ENCODE peak calls at places on chromosomes 7 and 10, in nine cellular contexts. Z, M, H, U, G, T, S, B and A are unnamed samples.

GRCh38 chr10:89074120-89074519 is 83.5 kb downstream of the FAS start:
- DNase-seq in S (no peak), T (no peak), H (peak), G (no peak), U (peak), M (no peak), Z (peak), B (no peak), A (no peak)

GRCh38 chr10:73131295-73131694 is 21.0 kb downstream of the NUDT13 start:
- DNase-seq in G (no peak), T (no peak), U (no peak), B (no peak), M (no peak), S (no peak), Z (no peak), H (no peak), A (no peak)

GRCh38 chr7:26348987-26349809 is 57.5 kb downstream of the SNX10 start:
- DNase-seq in U (no peak), S (no peak), H (no peak), Z (no peak), M (no peak), B (no peak), T (no peak), G (no peak), A (no peak)

GRCh38 chr10:11473128-11473760 is 138.2 kb downstream of the USP6NL start:
- DNase-seq in U (peak), H (no peak), S (no peak), B (no peak), M (no peak), Z (no peak), G (no peak), T (no peak), A (no peak)

GRCh38 chr7:50653116-50653854 is 88.1 kb upstream of the DDC start:
- DNase-seq in B (no peak), H (peak), U (no peak), T (no peak), S (no peak), M (no peak), Z (peak), G (peak), A (no peak)

GRCh38 chr7:100966542-100967291 is 2.6 kb upstream of the MUC12 start:
- DNase-seq in S (no peak), Z (no peak), H (no peak), B (no peak), T (peak), G (no peak), M (peak), U (no peak), A (no peak)

GRCh38 chr7:100166317-100166940 is 2.0 kb downstream of the GAL3ST4 start:
- DNase-seq in H (no peak), S (no peak), M (no peak), G (peak), Z (no peak), T (peak), B (no peak), U (no peak), A (peak)

GRCh38 chr10:8086315-8086714 is 31.8 kb downstream of the GATA3 start:
- DNase-seq in S (no peak), T (no peak), U (no peak), H (no peak), Z (no peak), G (no peak), M (no peak), B (no peak), A (no peak)

GRCh38 chr10:50511512-50512213 is 112.1 kb downstream of the SGMS1 start:
- DNase-seq in M (no peak), U (peak), S (no peak), T (no peak), Z (no peak), B (no peak), G (no peak), H (peak), A (no peak)

GRCh38 chr10:69361303-69361614 is 55.5 kb downstream of the TACR2 start:
- DNase-seq in G (no peak), M (no peak), U (no peak), B (no peak), S (no peak), Z (no peak), H (no peak), T (no peak), A (no peak)

GRCh38 chr10:16909271-16909767 is 92.1 kb upstream of the RSU1 start:
- DNase-seq in G (no peak), B (no peak), T (no peak), H (no peak), S (no peak), Z (no peak), M (no peak), U (peak), A (no peak)

GRCh38 chr7:33986951-33987948 is 81.9 kb downstream of the BMPER start:
- DNase-seq in S (no peak), Z (peak), U (peak), H (peak), G (peak), B (peak), T (no peak), M (peak), A (no peak)

GRCh38 chr10:67788028-67788886 is 49.7 kb downstream of the DNAJC12 start:
- DNase-seq in Z (peak), U (no peak), M (peak), G (peak), H (peak), T (peak), B (no peak), S (no peak), A (peak)

GRCh38 chr10:26169466-26169865 is 47.1 kb upstream of the GAD2 start:
- DNase-seq in U (no peak), G (no peak), B (no peak), Z (no peak), H (no peak), S (no peak), T (no peak), M (no peak), A (no peak)

GRCh38 chr7:53387515-53387914 is 352.1 kb downstream of the POM121L12 start:
- DNase-seq in T (no peak), B (no peak), M (no peak), S (no peak), G (no peak), H (no peak), Z (no peak), U (no peak), A (no peak)

GRCh38 chr7:148852272-148852671 is 31.8 kb downstream of the EZH2 start:
- DNase-seq in T (no peak), H (no peak), G (no peak), Z (no peak), B (no peak), U (no peak), M (no peak), S (no peak), A (no peak)

GRCh38 chr7:48351893-48352292 is 180.6 kb downstream of the ABCA13 start:
- DNase-seq in U (no peak), M (no peak), B (no peak), G (peak), Z (no peak), T (no peak), S (no peak), H (no peak), A (no peak)

GRCh38 chr10:11588878-11589277 is 22.6 kb downstream of the USP6NL start:
- DNase-seq in S (no peak), U (no peak), B (no peak), H (no peak), G (no peak), M (no peak), Z (no peak), T (no peak), A (no peak)

GRCh38 chr7:97541188-97541587 is 190.7 kb upstream of the TAC1 start:
- DNase-seq in U (no peak), T (no peak), S (no peak), B (no peak), M (no peak), G (no peak), H (no peak), Z (no peak), A (no peak)

GRCh38 chr7:132276252-132276651 is 300.0 kb downstream of the PLXNA4 start:
- DNase-seq in U (no peak), S (no peak), Z (no peak), B (no peak), M (no peak), T (no peak), H (no peak), G (no peak), A (no peak)

GRCh38 chr7:41292457-41292856 is 410.4 kb downstream of the INHBA start:
- DNase-seq in B (peak), T (no peak), Z (no peak), G (no peak), H (no peak), M (no peak), S (no peak), U (peak), A (no peak)

GRCh38 chr7:1794888-1795542 is 124.9 kb downstream of the ELFN1 start:
- DNase-seq in Z (no peak), U (no peak), G (peak), T (no peak), S (no peak), H (peak), M (no peak), B (no peak), A (no peak)

GRCh38 chr10:91556691-91557529 is 76.0 kb downstream of the PPP1R3C start:
- DNase-seq in H (no peak), G (peak), M (peak), B (no peak), T (no peak), U (no peak), S (no peak), Z (no peak), A (no peak)

GRCh38 chr10:60910543-60910942 is 33.4 kb downstream of the RHOBTB1 start:
- DNase-seq in G (peak), M (no peak), Z (no peak), H (peak), T (no peak), U (no peak), S (no peak), B (no peak), A (no peak)

GRCh38 chr10:94219829-94220228 is 142.9 kb downstream of the NOC3L start:
- DNase-seq in U (peak), H (no peak), G (no peak), M (no peak), B (no peak), S (no peak), Z (no peak), T (no peak), A (no peak)

GRCh38 chr7:88429382-88429781 is 122.7 kb upstream of the STEAP4 start:
- DNase-seq in H (no peak), S (no peak), B (no peak), G (no peak), Z (no peak), U (no peak), T (no peak), M (no peak), A (no peak)

GRCh38 chr10:89837173-89838001 is 136.0 kb downstream of the KIF20B start:
- DNase-seq in S (no peak), G (no peak), T (peak), H (peak), M (no peak), U (peak), B (no peak), Z (no peak), A (peak)

GRCh38 chr10:86213148-86213547 is 153.4 kb downstream of the GRID1 start:
- DNase-seq in Z (no peak), H (no peak), M (no peak), B (no peak), U (no peak), T (no peak), G (no peak), S (no peak), A (no peak)

GRCh38 chr10:70164179-70164578 is 6.1 kb downstream of the SAR1A start:
- DNase-seq in G (peak), B (no peak), Z (no peak), H (no peak), T (peak), M (no peak), U (no peak), S (no peak), A (no peak)

GRCh38 chr10:123642697-123643096 is 23.5 kb upstream of the GPR26 start:
- DNase-seq in T (no peak), Z (no peak), U (no peak), B (no peak), H (no peak), M (peak), S (peak), G (no peak), A (no peak)
- TF ChIP-seq CTCF in T (no peak), Z (no peak), U (no peak), B (peak), H (no peak), M (peak), S (no peak), G (no peak), A (no peak)

GRCh38 chr10:81876253-81876731 is 1.3 kb downstream of the NRG3 start:
- DNase-seq in T (peak), M (no peak), G (no peak), Z (no peak), S (no peak), H (peak), B (no peak), U (no peak), A (no peak)
- TF ChIP-seq CTCF in T (no peak), M (no peak), G (no peak), Z (no peak), S (no peak), H (no peak), B (no peak), U (no peak), A (no peak)

GRCh38 chr10:112953760-112954159 is 3.7 kb downstream of the TCF7L2 start:
- DNase-seq in M (no peak), Z (no peak), U (peak), H (peak), G (no peak), B (no peak), S (no peak), T (no peak), A (no peak)

GRCh38 chr10:112951349-112952281 is 1.6 kb downstream of the TCF7L2 start:
- DNase-seq in B (no peak), G (peak), T (peak), M (peak), S (peak), U (peak), H (peak), Z (peak), A (peak)

GRCh38 chr10:112954974-112955735 is 5.1 kb downstream of the TCF7L2 start:
- DNase-seq in S (no peak), Z (no peak), B (no peak), G (no peak), H (no peak), M (no peak), U (no peak), T (no peak), A (no peak)

GRCh38 chr10:112952282-112952991 is 2.4 kb downstream of the TCF7L2 start:
- DNase-seq in B (no peak), T (no peak), S (peak), Z (no peak), G (no peak), H (peak), M (no peak), U (peak), A (no peak)

GRCh38 chr10:112953075-112953501 is 3.0 kb downstream of the TCF7L2 start:
- DNase-seq in S (peak), Z (no peak), G (no peak), U (peak), B (no peak), H (peak), M (no peak), T (no peak), A (no peak)
- TF ChIP-seq CTCF in S (no peak), Z (no peak), G (no peak), U (no peak), B (no peak), H (no peak), M (no peak), T (no peak), A (no peak)

GRCh38 chr10:115963848-115964247 is 309.2 kb downstream of the GFRA1 start:
- DNase-seq in Z (no peak), B (no peak), H (no peak), M (no peak), U (peak), G (peak), S (no peak), T (no peak), A (no peak)
- TF ChIP-seq CTCF in Z (no peak), B (peak), H (no peak), M (peak), U (peak), G (no peak), S (peak), T (no peak), A (no peak)

DNA sequence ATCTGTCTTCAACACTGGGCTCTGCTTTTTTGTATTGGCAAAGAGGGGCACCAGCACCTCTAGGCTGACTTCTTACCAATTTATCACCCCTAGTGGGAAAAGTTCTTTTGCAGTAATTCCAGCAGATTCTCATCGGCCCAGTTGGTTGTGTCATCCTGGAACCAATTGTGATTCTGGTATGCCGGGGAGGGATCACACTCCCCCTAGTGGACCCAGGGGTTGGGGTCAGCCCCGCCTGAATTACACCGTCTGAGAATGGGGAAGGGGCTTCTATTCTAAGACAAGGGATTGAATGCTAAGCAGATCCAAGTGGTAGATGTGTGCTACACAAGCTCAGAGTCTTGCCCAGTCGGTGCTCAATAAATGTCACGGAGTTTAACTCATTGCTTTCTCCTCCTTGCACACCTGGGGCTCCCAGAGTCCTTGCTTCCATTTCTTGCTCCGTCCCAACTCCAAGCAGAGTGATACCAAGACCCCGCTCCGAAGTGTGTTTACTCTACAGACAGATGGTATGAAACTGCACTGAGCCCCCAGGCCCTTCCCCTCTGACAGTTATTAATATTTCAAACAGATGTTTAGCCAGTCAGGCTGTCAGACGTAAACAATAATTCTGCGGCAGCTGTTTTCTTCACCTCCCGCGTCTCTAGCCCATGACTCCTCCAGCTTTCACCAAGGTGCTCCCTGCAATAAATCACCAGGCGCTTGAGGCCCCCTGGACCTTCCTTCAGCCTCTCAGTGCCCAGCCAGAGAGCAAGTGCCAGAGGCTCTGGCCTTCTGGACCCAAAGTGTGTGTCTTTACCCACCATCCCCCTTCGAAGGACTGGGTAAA is 71.8 kb downstream of the C10orf105 start:
- DNase-seq in S (no peak), T (no peak), G (no peak), M (no peak), U (no peak), Z (no peak), B (no peak), H (no peak), A (no peak)
- TF ChIP-seq CTCF in S (no peak), T (no peak), G (peak), M (peak), U (peak), Z (no peak), B (peak), H (peak), A (peak)